ENCODE peak calls at places on chromosomes 2 and 18, in ten cellular contexts. Z is right lobe of liver, H is endothelial cell of umbilical vein, A is OCI-LY7, E is AG04450, L is thyroid gland, B is mucosa of descending colon, S is BJ, Y is HCT116, J is tibial artery. F is an unnamed sample.

GRCh38 chr2:16650287-16651249 is 15.1 kb downstream of the CYRIA start:
- DNase-seq in Y (no peak), A (peak), J (no peak), H (peak), B (no peak), S (no peak), Z (no peak), L (peak), E (no peak), F (no peak)

GRCh38 chr18:37668971-37669747 is 103.6 kb upstream of the CELF4 start:
- DNase-seq in Z (no peak), A (no peak), B (no peak), Y (no peak), E (no peak), S (no peak), J (no peak), H (no peak), L (no peak), F (no peak)

GRCh38 chr2:224221455-224221913 is 180.4 kb downstream of the FAM124B start:
- DNase-seq in Z (no peak), E (peak), S (peak), L (no peak), B (no peak), A (no peak), Y (no peak), J (no peak), H (peak), F (no peak)

GRCh38 chr2:109270758-109271305 is 141.8 kb downstream of the SH3RF3 start:
- DNase-seq in A (no peak), S (no peak), E (no peak), Y (no peak), Z (no peak), L (peak), J (no peak), B (peak), H (no peak), F (no peak)

GRCh38 chr2:40030451-40030975 is 251.5 kb upstream of the THUMPD2 start:
- DNase-seq in E (no peak), J (no peak), B (no peak), Z (no peak), S (no peak), A (no peak), L (no peak), H (no peak), Y (no peak), F (no peak)

GRCh38 chr2:199459286-199460100 is 1.8 kb upstream of the SATB2 start:
- DNase-seq in Y (peak), A (peak), E (peak), H (peak), J (peak), B (peak), Z (peak), L (peak), S (peak), F (peak)

GRCh38 chr2:215833531-215834162 is 179.7 kb downstream of the MREG start:
- DNase-seq in Y (peak), Z (no peak), B (no peak), A (no peak), H (peak), S (no peak), L (no peak), E (peak), J (no peak), F (no peak)

GRCh38 chr18:23244431-23244830 is 109.1 kb downstream of the CABLES1 start:
- DNase-seq in A (no peak), Z (no peak), H (no peak), Y (no peak), B (no peak), J (no peak), S (no peak), E (no peak), L (no peak), F (no peak)

GRCh38 chr2:109692013-109692738 is 78.0 kb downstream of the SOWAHC start:
- DNase-seq in Y (no peak), Z (no peak), B (peak), L (peak), H (no peak), A (no peak), E (no peak), S (no peak), J (no peak), F (no peak)

GRCh38 chr18:69636529-69637301 is 236.0 kb downstream of the DOK6 start:
- DNase-seq in J (no peak), A (no peak), B (no peak), E (no peak), Y (no peak), Z (no peak), H (peak), L (peak), S (no peak), F (no peak)

GRCh38 chr2:210884227-210884626 is 327.8 kb downstream of the CPS1 start:
- DNase-seq in S (no peak), Z (no peak), B (no peak), H (no peak), L (no peak), Y (no peak), E (no peak), A (no peak), J (no peak), F (no peak)

GRCh38 chr2:210888035-210888434 is 331.6 kb downstream of the CPS1 start:
- DNase-seq in J (no peak), Y (no peak), S (no peak), A (no peak), L (no peak), Z (no peak), H (no peak), B (no peak), E (no peak), F (no peak)
- H3K4me3 ChIP-seq in J (no peak), Y (no peak), S (no peak), A (no peak), L (no peak), Z (no peak), H (no peak), B (no peak), E (no peak), F (no peak)

GRCh38 chr2:241559489-241560180 is 1.1 kb downstream of the BOK start:
- DNase-seq in Z (no peak), H (peak), E (no peak), B (peak), L (peak), A (no peak), S (no peak), Y (no peak), J (no peak), F (peak)
- H3K4me3 ChIP-seq in Z (peak), H (peak), E (peak), B (peak), L (peak), A (no peak), S (peak), Y (peak), J (peak), F (peak)

GRCh38 chr2:27734305-27734704 is 37.2 kb upstream of the MRPL33 start:
- DNase-seq in L (no peak), Z (no peak), H (no peak), A (no peak), E (no peak), Y (no peak), B (no peak), J (no peak), S (no peak), F (no peak)

GRCh38 chr2:27736031-27736889 is 35.3 kb upstream of the MRPL33 start:
- DNase-seq in H (no peak), J (no peak), S (no peak), E (no peak), B (no peak), A (no peak), L (no peak), Y (no peak), Z (no peak), F (no peak)

GRCh38 chr2:27737676-27738348 is 33.7 kb upstream of the MRPL33 start:
- DNase-seq in J (no peak), L (no peak), H (peak), S (no peak), B (no peak), A (no peak), E (peak), Z (peak), Y (no peak), F (no peak)

GRCh38 chr2:27736890-27737204 is 34.7 kb upstream of the MRPL33 start:
- DNase-seq in A (no peak), L (no peak), B (no peak), E (no peak), S (no peak), Z (no peak), Y (no peak), J (no peak), H (no peak), F (no peak)

DNA sequence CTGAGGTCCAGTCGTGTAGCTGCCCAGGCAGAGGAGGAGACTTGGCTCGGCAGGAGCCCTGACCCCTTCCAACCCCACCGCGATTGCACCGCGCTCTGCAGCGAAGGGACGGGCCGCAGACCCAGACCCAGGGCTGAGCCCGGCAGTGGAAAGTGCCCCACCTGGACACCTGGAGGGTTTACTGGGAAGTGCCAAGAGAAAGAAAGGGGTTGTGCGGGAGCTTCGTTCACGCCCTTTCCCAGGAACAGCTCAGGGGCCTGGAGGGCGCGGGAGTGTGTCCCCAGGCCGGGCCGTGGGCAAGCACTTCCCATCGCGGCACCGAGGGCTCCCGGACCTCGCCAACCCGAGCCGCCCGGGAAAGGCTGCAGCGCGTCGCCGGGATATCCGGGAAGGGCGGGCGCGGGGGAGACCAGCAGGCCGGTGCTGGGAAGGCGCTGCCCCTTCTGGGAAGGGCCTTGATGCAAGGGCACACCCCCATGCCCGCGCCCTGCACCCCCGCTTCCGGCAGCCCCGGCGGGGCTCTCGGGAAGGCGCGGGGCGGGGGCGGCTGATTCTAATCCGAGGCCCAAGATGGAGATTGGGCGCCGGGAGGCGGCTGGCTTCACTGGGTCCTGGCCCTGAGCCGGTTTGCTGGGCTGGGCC is 36.1 kb upstream of the MRPL33 start:
- DNase-seq in Y (no peak), H (peak), Z (peak), B (peak), S (no peak), L (peak), J (peak), E (peak), A (no peak), F (no peak)
- H3K4me3 ChIP-seq in Y (no peak), H (no peak), Z (peak), B (no peak), S (peak), L (peak), J (peak), E (peak), A (no peak), F (peak)

DNA sequence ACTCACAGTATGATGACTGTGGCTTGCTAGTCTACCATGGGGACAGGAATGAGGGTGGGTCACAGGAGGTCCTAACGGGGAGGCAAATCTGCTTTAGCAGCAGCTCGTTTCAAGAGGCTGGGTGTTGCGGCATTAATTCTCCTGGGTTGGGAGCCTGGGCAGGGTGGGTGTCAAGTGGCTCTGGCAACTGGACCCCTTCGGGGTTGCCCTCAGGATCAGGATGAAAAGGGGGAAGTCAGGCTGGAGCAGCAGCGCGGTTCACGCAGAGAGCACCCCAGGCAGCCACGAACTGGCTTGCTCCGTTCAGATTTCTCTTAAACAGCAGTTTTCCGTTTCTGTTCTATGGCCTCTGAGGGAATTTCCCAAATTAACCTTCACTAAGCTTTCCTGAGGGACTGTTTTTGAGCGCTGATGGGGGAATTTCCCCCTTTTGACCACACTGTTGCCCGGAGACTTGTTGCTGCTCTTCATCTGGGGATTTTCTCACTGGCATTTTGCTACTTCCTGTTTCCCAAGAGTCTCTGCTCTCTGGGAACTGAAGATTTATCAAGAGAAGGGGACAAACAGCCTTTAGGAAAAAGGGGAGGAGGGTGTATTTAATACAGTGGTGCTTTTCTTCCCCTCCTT is 59.9 kb upstream of the PELI1 start:
- DNase-seq in Z (peak), J (peak), B (no peak), A (no peak), E (no peak), Y (no peak), L (no peak), S (no peak), H (peak), F (no peak)
- H3K4me3 ChIP-seq in Z (no peak), J (peak), B (no peak), A (no peak), E (no peak), Y (no peak), L (no peak), S (no peak), H (no peak), F (peak)

DNA sequence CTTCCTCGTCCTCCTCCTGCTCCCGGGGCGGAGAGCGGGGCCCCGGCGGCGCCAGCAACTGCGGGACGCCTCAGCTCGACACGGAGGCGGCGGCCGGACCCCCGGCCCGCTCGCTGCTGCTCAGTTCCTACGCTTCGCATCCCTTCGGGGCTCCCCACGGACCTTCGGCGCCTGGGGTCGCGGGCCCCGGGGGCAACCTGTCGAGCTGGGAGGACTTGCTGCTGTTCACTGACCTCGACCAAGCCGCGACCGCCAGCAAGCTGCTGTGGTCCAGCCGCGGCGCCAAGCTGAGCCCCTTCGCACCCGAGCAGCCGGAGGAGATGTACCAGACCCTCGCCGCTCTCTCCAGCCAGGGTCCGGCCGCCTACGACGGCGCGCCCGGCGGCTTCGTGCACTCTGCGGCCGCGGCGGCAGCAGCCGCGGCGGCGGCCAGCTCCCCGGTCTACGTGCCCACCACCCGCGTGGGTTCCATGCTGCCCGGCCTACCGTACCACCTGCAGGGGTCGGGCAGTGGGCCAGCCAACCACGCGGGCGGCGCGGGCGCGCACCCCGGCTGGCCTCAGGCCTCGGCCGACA is 2.0 kb downstream of the GATA6 start:
- DNase-seq in A (no peak), L (peak), B (no peak), H (no peak), E (no peak), S (no peak), J (peak), Y (no peak), Z (no peak), F (no peak)
- H3K4me3 ChIP-seq in A (no peak), L (peak), B (peak), H (peak), E (peak), S (peak), J (peak), Y (no peak), Z (peak), F (peak)

DNA sequence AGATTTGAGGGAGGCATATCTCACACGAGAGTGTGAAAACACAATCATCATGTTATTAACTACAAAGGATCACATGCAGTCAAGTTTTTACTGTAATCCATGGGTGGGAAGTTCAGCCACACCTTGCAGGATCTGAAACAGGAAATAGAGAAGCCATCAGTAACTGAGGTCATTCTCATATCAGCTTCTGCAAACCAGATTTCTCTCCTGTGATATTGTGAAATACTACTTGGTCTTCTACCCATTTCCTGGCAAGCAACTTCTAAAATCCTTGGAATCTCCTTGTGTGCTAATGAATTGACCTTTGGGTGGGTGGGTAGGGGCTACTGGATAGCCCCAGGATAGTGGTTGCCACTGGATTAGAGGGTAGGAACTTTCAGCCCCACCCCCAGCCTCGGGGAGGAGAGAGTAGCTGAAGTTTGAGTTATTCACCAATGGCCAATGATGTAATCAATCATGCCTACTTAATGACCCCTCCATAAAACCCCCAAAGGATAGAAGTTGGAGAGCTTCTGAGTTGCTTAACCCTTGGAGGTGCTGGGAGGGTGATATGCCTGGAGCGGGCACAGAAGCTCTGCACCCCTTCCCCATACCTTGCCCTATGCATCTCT is 25.6 kb upstream of the TGIF1 start:
- DNase-seq in L (no peak), A (no peak), S (no peak), J (no peak), H (no peak), Z (no peak), E (no peak), B (peak), Y (no peak), F (no peak)
- H3K4me3 ChIP-seq in L (no peak), A (no peak), S (no peak), J (no peak), H (no peak), Z (no peak), E (no peak), B (no peak), Y (no peak), F (no peak)

GRCh38 chr2:157426477-157426994 is 17.4 kb downstream of the CYTIP start:
- DNase-seq in Z (no peak), B (no peak), A (no peak), S (no peak), H (no peak), J (no peak), E (no peak), Y (no peak), L (no peak), F (no peak)

GRCh38 chr2:157427003-157427921 is 16.6 kb downstream of the CYTIP start:
- DNase-seq in Z (no peak), H (no peak), S (no peak), A (no peak), L (no peak), J (no peak), Y (no peak), E (no peak), B (no peak), F (no peak)

GRCh38 chr2:157430266-157430665 is 13.6 kb downstream of the CYTIP start:
- DNase-seq in A (no peak), Y (no peak), H (no peak), B (no peak), L (no peak), J (no peak), S (no peak), Z (no peak), E (no peak), F (no peak)

GRCh38 chr2:157427922-157428303 is 16.0 kb downstream of the CYTIP start:
- DNase-seq in Z (no peak), B (no peak), J (no peak), A (no peak), E (no peak), H (no peak), L (no peak), S (no peak), Y (no peak), F (no peak)

DNA sequence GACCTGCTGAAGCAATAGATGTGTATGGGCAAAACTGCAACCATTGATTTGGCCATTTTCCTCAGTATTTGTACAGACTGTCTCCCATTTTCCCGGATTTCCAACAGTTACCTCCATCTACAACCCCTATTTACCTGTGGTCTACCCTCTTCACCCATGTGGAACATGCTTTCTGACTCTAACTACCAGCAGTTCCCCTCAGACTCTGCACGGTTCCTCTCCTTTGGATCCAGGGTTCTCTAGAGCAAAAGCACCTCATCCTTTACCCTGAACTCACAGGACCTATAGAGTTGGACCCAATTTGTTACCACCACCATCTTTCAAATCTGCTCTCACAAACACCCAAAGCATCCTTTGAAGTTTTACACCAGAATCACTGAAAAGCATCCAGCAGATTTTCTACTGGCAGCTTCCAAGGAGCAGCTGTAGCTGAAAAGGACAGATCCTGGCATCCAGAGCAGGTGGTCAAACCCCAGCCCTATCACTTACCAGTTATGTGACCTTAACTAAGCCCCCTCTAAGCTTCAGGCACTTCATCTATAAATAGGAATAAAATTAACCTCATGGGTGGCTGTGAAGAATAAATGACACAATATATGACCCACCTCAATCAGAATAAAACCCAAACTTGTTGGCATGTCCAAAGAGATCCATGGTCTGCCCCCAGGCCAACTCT is 15.3 kb downstream of the CYTIP start:
- DNase-seq in Z (no peak), Y (no peak), H (no peak), L (no peak), J (no peak), B (no peak), S (no peak), A (no peak), E (no peak), F (no peak)
- H3K4me3 ChIP-seq in Z (no peak), Y (no peak), H (no peak), L (no peak), J (no peak), B (no peak), S (no peak), A (no peak), E (no peak), F (no peak)

GRCh38 chr2:241733391-241734207 is 831 bp upstream of the D2HGDH start:
- DNase-seq in J (no peak), S (no peak), L (no peak), B (peak), A (no peak), Y (no peak), E (no peak), H (no peak), Z (no peak), F (no peak)

GRCh38 chr2:241738040-241738686 is 3.7 kb downstream of the D2HGDH start:
- DNase-seq in A (no peak), J (no peak), E (no peak), Y (no peak), S (no peak), H (no peak), Z (no peak), B (no peak), L (no peak), F (no peak)

GRCh38 chr2:241736111-241736510 is 1.7 kb downstream of the D2HGDH start:
- DNase-seq in Y (no peak), A (no peak), L (no peak), J (no peak), E (no peak), B (no peak), H (no peak), S (no peak), Z (no peak), F (no peak)

GRCh38 chr2:241734208-241734466 is 293 bp upstream of the D2HGDH start:
- DNase-seq in S (no peak), Z (no peak), J (no peak), L (no peak), A (no peak), H (no peak), B (no peak), E (no peak), Y (no peak), F (no peak)

GRCh38 chr2:241734467-241735208 is at the start of gene D2HGDH:
- DNase-seq in Y (peak), A (peak), J (peak), B (peak), S (peak), E (peak), H (peak), Z (peak), L (peak), F (peak)
- H3K4me3 ChIP-seq in Y (peak), A (peak), J (peak), B (peak), S (peak), E (peak), H (peak), Z (peak), L (peak), F (peak)